ENCODE peak calls at places on chromosomes 6 and 20, in six cellular contexts. F is GM12878, L is HepG2, X is K562, R is H1, W is GM12891. S is an unnamed sample.

GRCh38 chr6:112923940-112924587 is 576.9 kb downstream of the RFPL4B start:
- DNase-seq in F (no peak), L (no peak), X (no peak), R (no peak), W (no peak), S (no peak)

GRCh38 chr6:33702345-33702977 is 9.0 kb downstream of the UQCC2 start:
- DNase-seq in F (no peak), L (peak), X (peak), R (no peak), W (no peak), S (no peak)

GRCh38 chr6:84441456-84441855 is 214.0 kb upstream of the CEP162 start:
- DNase-seq in F (no peak), L (no peak), X (no peak), R (no peak), W (no peak), S (no peak)

GRCh38 chr6:143961868-143962643 is 46.0 kb downstream of the PLAGL1 start:
- DNase-seq in F (no peak), L (no peak), X (no peak), R (no peak), W (no peak), S (no peak)

GRCh38 chr6:119470893-119471542 is 121.5 kb upstream of the MAN1A1 start:
- DNase-seq in F (no peak), L (no peak), X (no peak), R (no peak), W (no peak), S (no peak)

GRCh38 chr6:6058054-6058444 is 51.3 kb upstream of the NRN1 start:
- DNase-seq in F (no peak), L (no peak), X (no peak), R (no peak), W (no peak), S (no peak)

GRCh38 chr6:156775717-156776116 is 1.5 kb upstream of the ARID1B start:
- DNase-seq in F (no peak), L (no peak), X (no peak), R (no peak), W (no peak), S (no peak)

GRCh38 chr6:104414723-104415122 is 445.0 kb downstream of the HACE1 start:
- DNase-seq in F (no peak), L (no peak), X (no peak), R (no peak), W (no peak), S (no peak)

GRCh38 chr6:40755046-40755681 is 168.0 kb upstream of the LRFN2 start:
- DNase-seq in F (no peak), L (no peak), X (no peak), R (no peak), W (no peak), S (no peak)

GRCh38 chr20:49894073-49894470 is 21.3 kb downstream of the SPATA2 start:
- DNase-seq in F (peak), L (no peak), X (no peak), R (no peak), W (no peak), S (no peak)

GRCh38 chr6:50785921-50786320 is 32.8 kb upstream of the TFAP2B start:
- DNase-seq in F (no peak), L (no peak), X (no peak), R (no peak), W (no peak), S (no peak)

GRCh38 chr6:156406688-156407087 is 370.5 kb upstream of the ARID1B start:
- DNase-seq in F (no peak), L (no peak), X (no peak), R (no peak), W (no peak), S (no peak)

GRCh38 chr20:58667975-58668374 is 16.9 kb downstream of the STX16 start:
- DNase-seq in F (no peak), L (no peak), X (no peak), R (peak), W (no peak), S (no peak)

GRCh38 chr6:64010010-64010409 is 374.4 kb downstream of the PHF3 start:
- DNase-seq in F (no peak), L (no peak), X (no peak), R (no peak), W (no peak), S (no peak)

GRCh38 chr20:32583581-32584045 is 1.5 kb downstream of the NOL4L start:
- DNase-seq in F (no peak), L (no peak), X (peak), R (no peak), W (no peak), S (no peak)

GRCh38 chr6:6758915-6759654 is 170.6 kb downstream of the LY86 start:
- DNase-seq in F (peak), L (peak), X (peak), R (peak), W (peak), S (peak)

GRCh38 chr20:59004493-59004762 is 2.6 kb downstream of the CTSZ start:
- DNase-seq in F (no peak), L (no peak), X (no peak), R (no peak), W (peak), S (no peak)

GRCh38 chr6:142927274-142927586 is 17.7 kb downstream of the HIVEP2 start:
- DNase-seq in F (no peak), L (no peak), X (no peak), R (no peak), W (no peak), S (no peak)

DNA sequence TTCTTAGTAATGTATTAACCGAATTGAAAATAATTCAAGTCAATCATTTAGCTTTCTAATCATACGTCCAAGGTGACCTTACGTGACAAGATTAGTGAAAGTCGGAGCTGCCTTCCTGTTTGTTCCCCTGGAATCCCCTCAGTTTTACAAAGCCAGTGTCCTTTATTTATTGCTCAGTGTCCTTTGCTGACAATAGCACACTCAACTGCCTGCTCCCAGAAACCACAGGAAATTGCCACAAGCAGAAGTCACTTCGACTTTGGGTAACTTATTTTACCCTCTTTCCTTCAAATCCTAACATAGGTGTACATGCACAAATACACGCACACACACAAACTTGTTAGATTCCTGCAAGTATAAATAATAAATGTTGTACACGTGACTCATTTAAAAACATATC is 1167.7 kb upstream of the ADGRB3 start:
- DNase-seq in F (no peak), L (no peak), X (no peak), R (no peak), W (no peak), S (no peak)
- TF ChIP-seq TAF1 in F (no peak), L (no peak), X (no peak), R (no peak), W (no peak), S (no peak)

GRCh38 chr6:31760790-31761189 is 1.7 kb upstream of the SAPCD1 start:
- DNase-seq in F (no peak), L (no peak), X (no peak), R (no peak), W (no peak), S (no peak)
- TF ChIP-seq POLR2A in F (no peak), L (no peak), X (no peak), R (no peak), W (no peak), S (no peak)

DNA sequence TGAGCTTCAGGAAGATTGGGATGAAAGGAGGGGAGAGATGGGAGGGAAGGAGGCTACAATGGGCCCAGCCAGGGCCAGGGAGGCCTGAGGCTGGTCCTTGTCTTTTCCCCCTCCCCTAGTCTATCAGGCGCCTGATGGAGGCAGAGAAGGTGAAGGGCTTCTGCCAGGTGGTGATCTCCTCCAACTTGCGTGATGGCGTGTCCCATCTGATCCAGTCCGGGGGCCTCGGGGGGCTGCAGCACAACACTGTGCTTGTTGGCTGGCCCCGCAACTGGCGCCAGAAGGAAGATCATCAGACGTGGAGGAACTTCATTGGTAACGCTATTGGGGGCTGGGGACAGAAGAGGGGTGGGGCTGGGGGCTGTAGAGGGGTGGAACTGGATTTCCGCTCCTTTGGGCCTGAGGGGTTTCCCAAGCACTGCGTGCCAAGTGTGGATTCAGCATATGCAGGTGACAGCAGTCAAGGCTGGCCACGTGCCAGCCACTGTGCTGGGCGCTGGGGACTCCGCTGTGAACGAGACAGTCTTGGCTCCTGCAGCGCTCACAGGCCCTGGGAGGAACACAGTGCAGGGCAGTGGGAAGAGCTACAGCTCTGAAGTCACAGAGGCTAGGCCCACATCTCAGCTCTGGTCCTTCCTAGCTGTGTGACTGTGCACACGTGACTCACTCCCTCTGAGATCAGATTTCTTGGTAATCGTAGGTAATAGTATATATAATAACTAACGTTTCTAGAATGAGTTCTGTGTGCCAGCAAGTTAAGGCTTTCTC is 22.7 kb downstream of the SLC12A5 start:
- DNase-seq in F (no peak), L (no peak), X (no peak), R (no peak), W (no peak), S (no peak)
- TF ChIP-seq TAF1 in F (no peak), L (no peak), X (no peak), R (no peak), W (no peak), S (no peak)

GRCh38 chr6:100136590-100136989 is 142.6 kb upstream of the MCHR2 start:
- DNase-seq in F (no peak), L (no peak), X (no peak), R (no peak), W (no peak), S (no peak)
- TF ChIP-seq POLR2A in F (no peak), L (no peak), X (no peak), R (no peak), W (no peak), S (no peak)

GRCh38 chr6:139335447-139336210 is 38.8 kb downstream of the CITED2 start:
- DNase-seq in F (no peak), L (no peak), X (no peak), R (no peak), W (no peak), S (no peak)
- TF ChIP-seq TAF1 in F (no peak), L (no peak), X (no peak), R (no peak), W (no peak), S (no peak)

DNA sequence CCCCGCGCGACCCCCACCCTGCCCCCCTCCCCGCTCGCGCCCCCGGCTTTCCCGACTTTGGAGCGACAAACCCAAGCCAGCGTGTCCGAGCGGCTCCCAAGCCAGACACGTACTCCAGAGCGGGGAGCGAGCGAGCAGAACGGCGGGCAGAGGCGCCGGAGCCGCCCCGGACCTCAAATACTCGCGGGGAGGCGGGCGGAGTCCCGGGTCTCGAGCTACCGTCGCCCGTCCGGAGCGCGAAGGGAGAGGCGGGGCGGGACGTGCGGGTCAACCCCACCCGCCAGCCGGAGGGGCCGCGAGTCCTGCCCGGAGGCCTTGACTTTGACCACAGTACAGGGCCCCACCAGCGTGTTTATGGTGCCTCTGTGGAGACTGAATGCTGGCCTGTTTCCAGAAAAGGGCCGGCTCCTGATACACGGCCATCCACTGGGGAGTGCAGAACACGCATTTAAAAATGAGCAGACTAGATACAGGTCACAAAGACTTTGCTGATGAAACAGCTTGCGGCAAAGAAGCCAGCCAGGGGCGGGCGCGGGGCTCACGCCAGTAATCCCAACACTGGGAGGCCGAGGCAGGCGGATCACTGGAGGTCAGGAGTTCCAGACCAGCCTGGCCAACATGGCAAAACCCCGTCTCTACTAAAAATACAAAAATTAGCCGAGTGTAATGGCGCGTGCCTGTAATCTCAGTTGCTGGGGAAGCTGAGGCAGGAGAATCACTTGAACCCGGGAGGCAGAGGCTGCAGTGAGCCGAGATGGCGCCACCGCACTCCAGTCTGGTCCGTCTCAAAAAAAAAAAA is at the start of gene SERPINB6:
- DNase-seq in F (no peak), L (peak), X (peak), R (peak), W (no peak), S (peak)
- TF ChIP-seq POLR2A in F (no peak), L (peak), X (peak), R (no peak), W (no peak), S (no peak)

DNA sequence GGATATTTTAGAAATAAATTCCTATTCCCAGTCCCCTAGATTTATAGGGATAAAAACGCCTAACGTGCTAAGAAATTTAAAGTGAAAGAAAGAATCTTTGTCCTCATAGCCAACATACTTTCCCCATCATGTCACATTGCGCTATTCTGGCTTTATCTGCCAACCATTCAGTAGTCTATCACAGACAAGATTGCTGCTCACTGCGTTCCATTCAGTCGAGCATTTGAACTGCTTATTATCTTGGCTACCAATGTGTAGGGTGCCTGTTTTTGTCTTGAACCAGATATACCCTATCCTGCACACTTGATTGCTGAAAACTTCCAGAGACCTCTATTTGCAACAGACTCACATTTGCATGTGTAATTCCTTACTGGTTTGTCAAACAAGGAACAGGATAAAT is 751.5 kb downstream of the EPHA7 start:
- DNase-seq in F (no peak), L (no peak), X (no peak), R (no peak), W (no peak), S (no peak)
- TF ChIP-seq TAF1 in F (no peak), L (no peak), X (no peak), R (no peak), W (no peak), S (no peak)

DNA sequence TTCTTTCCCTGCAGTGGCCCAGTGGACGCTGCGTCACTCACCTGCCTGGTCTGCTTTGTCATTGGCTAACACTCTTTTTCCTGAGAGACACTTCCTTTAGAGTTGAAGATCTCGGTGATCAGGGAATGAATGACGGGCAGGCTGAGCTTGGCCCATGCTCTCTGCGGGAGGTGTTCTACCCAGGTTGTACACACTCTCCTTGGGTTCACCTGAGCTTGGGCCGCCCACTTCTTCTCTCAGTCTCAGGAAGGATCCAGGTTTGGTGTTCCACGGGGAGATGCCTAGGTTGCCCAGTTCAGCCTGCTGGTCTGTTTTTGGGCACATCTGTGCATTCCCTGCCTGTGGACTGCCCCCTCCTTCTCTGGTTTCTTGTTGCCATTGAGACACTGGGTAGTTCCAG is 66.7 kb upstream of the SLC22A1 start:
- DNase-seq in F (no peak), L (no peak), X (no peak), R (no peak), W (no peak), S (no peak)
- TF ChIP-seq POLR2A in F (no peak), L (no peak), X (no peak), R (no peak), W (no peak), S (no peak)

DNA sequence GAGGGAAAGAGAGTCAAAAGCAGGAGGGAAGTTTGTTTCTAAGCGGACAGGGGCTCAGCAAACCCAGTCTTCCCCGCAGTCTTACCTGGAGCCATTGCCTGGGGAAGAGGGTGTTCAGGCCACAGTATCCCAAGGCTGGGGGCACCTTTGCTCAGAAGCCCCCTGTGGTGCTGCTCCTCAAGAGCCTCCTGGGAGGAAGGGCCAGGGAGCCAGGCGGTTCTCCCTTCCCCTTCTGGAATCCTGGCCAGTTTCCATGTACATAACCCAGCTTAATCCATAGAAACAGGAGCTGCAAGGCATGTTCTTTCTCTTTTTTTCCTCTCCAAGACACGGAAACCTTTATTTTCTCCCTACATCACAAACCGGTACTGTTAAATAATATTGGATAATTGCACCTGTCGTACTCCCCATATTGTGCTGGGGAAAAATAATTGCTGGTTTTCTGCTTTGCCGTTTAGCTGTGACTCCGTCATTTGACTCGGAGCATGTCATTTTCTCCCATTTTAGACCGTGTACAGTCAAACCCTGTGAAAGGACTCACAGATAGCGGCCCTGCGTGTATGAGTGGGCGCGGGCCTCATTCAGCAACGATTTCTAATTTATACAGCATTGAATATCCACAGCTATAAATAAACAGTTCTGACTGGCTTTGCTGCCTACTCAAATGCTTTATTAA is 67.5 kb downstream of the ADTRP start:
- DNase-seq in F (no peak), L (no peak), X (no peak), R (no peak), W (no peak), S (no peak)
- TF ChIP-seq TAF1 in F (no peak), L (no peak), X (no peak), R (no peak), W (no peak), S (no peak)

GRCh38 chr6:26204332-26205160 is 117.3 kb downstream of the HFE start:
- DNase-seq in F (peak), L (peak), X (peak), R (peak), W (no peak), S (peak)

GRCh38 chr6:26202811-26203583 is 115.8 kb downstream of the HFE start:
- DNase-seq in F (no peak), L (no peak), X (no peak), R (no peak), W (no peak), S (no peak)

GRCh38 chr6:26207248-26207801 is 120.1 kb downstream of the HFE start:
- DNase-seq in F (no peak), L (no peak), X (no peak), R (no peak), W (no peak), S (no peak)

GRCh38 chr6:26205625-26206574 is 118.7 kb downstream of the HFE start:
- DNase-seq in F (no peak), L (peak), X (peak), R (no peak), W (no peak), S (no peak)

DNA sequence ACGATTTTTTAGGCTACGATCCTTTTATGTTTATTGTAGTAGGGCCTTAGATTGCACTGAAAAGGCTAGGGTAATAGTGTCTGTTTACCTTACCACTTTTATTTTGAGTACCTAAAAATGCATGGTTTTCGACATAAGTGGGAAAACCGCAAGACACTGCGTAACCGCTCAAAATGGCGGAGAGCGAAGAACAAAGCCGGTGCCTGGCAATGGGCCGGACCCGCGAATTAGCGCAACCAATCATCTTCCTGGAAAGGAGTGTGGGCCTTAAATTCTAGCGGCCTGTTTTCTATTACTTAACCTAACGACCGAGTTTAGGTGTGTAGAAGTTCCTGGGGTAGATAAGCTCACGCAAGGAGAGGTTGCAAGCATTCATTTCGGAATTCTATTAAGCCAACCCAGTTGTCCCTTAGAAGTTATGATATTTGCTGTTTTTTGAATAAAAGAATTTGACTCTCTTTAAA is 118.0 kb downstream of the HFE start:
- DNase-seq in F (no peak), L (peak), X (peak), R (no peak), W (no peak), S (no peak)
- TF ChIP-seq POLR2A in F (peak), L (peak), X (no peak), R (no peak), W (no peak), S (no peak)

S was measured in GM12892.